ENCODE peak calls at places on chromosomes 12 and 14, in ten cellular contexts. U is neuronal stem cell, E is naive B cell, R is germinal center, Q is Peyer's patch, X is activated T-helper 1 cell treated with Interleukin-2 at 50 U/mL for 16 hours, G is iPS-NIHi11, J is renal cortical epithelial cell, W is IMR-90, D is thoracic aorta. N is an unnamed sample.

GRCh38 chr12:63889236-63889635 is 44.7 kb downstream of the SRGAP1 start:
- DNase-seq in X (no peak), U (no peak), W (peak), G (no peak), E (no peak), R (no peak), D (no peak), Q (no peak), J (peak), N (no peak)

GRCh38 chr14:74441113-74441512 is 15.1 kb upstream of the SYNDIG1L start:
- DNase-seq in G (no peak), Q (no peak), W (no peak), X (no peak), U (no peak), R (no peak), E (no peak), D (no peak), J (no peak), N (no peak)

GRCh38 chr12:54654926-54655325 is 6.8 kb upstream of the DCD start:
- DNase-seq in R (no peak), G (no peak), W (no peak), U (no peak), X (no peak), J (peak), Q (no peak), E (no peak), D (no peak), N (no peak)

GRCh38 chr12:103075848-103076247 is 118.4 kb downstream of the ASCL1 start:
- DNase-seq in W (no peak), G (no peak), U (no peak), Q (no peak), J (no peak), X (no peak), E (no peak), R (no peak), D (no peak), N (no peak)

GRCh38 chr12:256225-256624 is 6.4 kb downstream of the SLC6A13 start:
- DNase-seq in W (no peak), J (no peak), X (no peak), E (no peak), G (no peak), R (no peak), U (no peak), D (no peak), Q (no peak), N (no peak)

GRCh38 chr14:100376751-100377171 is 53.6 kb downstream of the SLC25A47 start:
- DNase-seq in R (no peak), U (no peak), D (no peak), W (peak), G (no peak), X (no peak), J (no peak), E (no peak), Q (no peak), N (no peak)

GRCh38 chr12:31984806-31985591 is 25.8 kb downstream of the RESF1 start:
- DNase-seq in W (no peak), J (no peak), R (no peak), X (no peak), Q (no peak), G (no peak), E (no peak), U (no peak), D (no peak), N (no peak)

GRCh38 chr14:40847496-40847895 is 759.2 kb upstream of the LRFN5 start:
- DNase-seq in U (no peak), Q (no peak), W (no peak), D (no peak), R (no peak), X (no peak), G (no peak), J (no peak), E (no peak), N (no peak)

GRCh38 chr14:91493169-91493568 is 16.9 kb downstream of the PPP4R3A start:
- DNase-seq in G (no peak), J (peak), D (no peak), Q (no peak), X (no peak), W (peak), R (no peak), E (no peak), U (no peak), N (no peak)

GRCh38 chr12:130743606-130744005 is 27.5 kb upstream of the RIMBP2 start:
- DNase-seq in U (no peak), W (no peak), E (no peak), X (no peak), D (no peak), R (no peak), J (no peak), G (no peak), Q (no peak), N (no peak)

GRCh38 chr12:121676190-121676589 is 6.7 kb upstream of the MORN3 start:
- DNase-seq in R (no peak), J (no peak), E (no peak), U (no peak), G (no peak), D (no peak), Q (no peak), X (no peak), W (no peak), N (no peak)

GRCh38 chr12:105561981-105562726 is 231.7 kb downstream of the C12orf75 start:
- DNase-seq in Q (no peak), E (no peak), G (peak), U (no peak), R (no peak), W (peak), J (peak), X (no peak), D (peak), N (no peak)

GRCh38 chr14:33682746-33683145 is 268.1 kb downstream of the EGLN3 start:
- DNase-seq in R (no peak), D (no peak), W (peak), E (no peak), X (no peak), G (no peak), U (no peak), J (peak), Q (no peak), N (no peak)

GRCh38 chr14:104856869-104857860 is 7.9 kb upstream of the CEP170B start:
- DNase-seq in R (no peak), U (no peak), E (no peak), Q (no peak), X (no peak), G (peak), J (no peak), W (no peak), D (no peak), N (no peak)

GRCh38 chr12:29073631-29074239 is 75.3 kb upstream of the FAR2 start:
- DNase-seq in E (peak), U (no peak), Q (no peak), G (peak), X (no peak), W (peak), R (no peak), D (no peak), J (peak), N (no peak)

GRCh38 chr12:55682087-55682796 is 25.5 kb downstream of the ITGA7 start:
- DNase-seq in X (no peak), Q (no peak), D (no peak), E (peak), G (no peak), R (no peak), J (no peak), W (no peak), U (no peak), N (no peak)

GRCh38 chr12:124352839-124353238 is 57.9 kb downstream of the RFLNA start:
- DNase-seq in R (no peak), G (no peak), U (no peak), Q (peak), D (no peak), J (peak), X (no peak), E (no peak), W (no peak), N (no peak)

GRCh38 chr12:56425188-56425587 is 24.0 kb downstream of the TIMELESS start:
- DNase-seq in J (no peak), U (no peak), D (no peak), G (no peak), X (no peak), Q (no peak), W (no peak), R (no peak), E (no peak), N (no peak)